ENCODE peak calls at places on chromosomes 5 and 9, in seven cellular contexts. C is hepatocyte; T is cardiac muscle cell; L is suprapubic skin; I is psoas muscle; R is HL-60; O is CD4-positive, alpha-beta T cell. P is an unnamed sample.

GRCh38 chr9:127109212-127109711 is 13.2 kb downstream of the ANGPTL2 start:
- DNase-seq in C (no peak), T (no peak), L (no peak), I (no peak), R (no peak), O (no peak), P (no peak)

GRCh38 chr9:114899461-114899860 is 30.9 kb downstream of the TNFSF8 start:
- DNase-seq in C (no peak), T (no peak), L (no peak), I (no peak), R (no peak), O (no peak), P (no peak)

GRCh38 chr9:107169796-107170195 is 113.3 kb upstream of the RAD23B start:
- DNase-seq in C (no peak), T (no peak), L (no peak), I (no peak), R (no peak), O (no peak), P (no peak)

GRCh38 chr9:123562844-123563346 is 206.9 kb downstream of the CRB2 start:
- DNase-seq in C (no peak), T (no peak), L (no peak), I (no peak), R (peak; percentile 25), O (no peak), P (no peak)

GRCh38 chr5:175885813-175886212 is 14.4 kb downstream of the CPLX2 start:
- DNase-seq in C (no peak), T (no peak), L (no peak), I (no peak), R (peak; percentile 78), O (no peak), P (no peak)

GRCh38 chr5:83331842-83332241 is 139.7 kb upstream of the VCAN start:
- DNase-seq in C (no peak), T (no peak), L (no peak), I (no peak), R (no peak), O (no peak), P (no peak)

GRCh38 chr5:14341571-14342225 is 198.6 kb downstream of the TRIO start:
- DNase-seq in C (no peak), T (no peak), L (no peak), I (no peak), R (no peak), O (no peak), P (no peak)

GRCh38 chr9:71763752-71764332 is 4.5 kb downstream of the CEMIP2 start:
- DNase-seq in C (no peak), T (no peak), L (no peak), I (no peak), R (no peak), O (no peak), P (no peak)

GRCh38 chr5:73759771-73760170 is 133.8 kb downstream of the ARHGEF28 start:
- DNase-seq in C (no peak), T (no peak), L (no peak), I (no peak), R (no peak), O (no peak), P (no peak)

GRCh38 chr5:55232985-55233928 is at the start of gene CCNO:
- DNase-seq in C (peak; percentile 80), T (peak; percentile 90), L (no peak), I (peak; percentile 67), R (no peak), O (no peak), P (peak; percentile 75)

GRCh38 chr9:133334161-133334560 is 1.8 kb downstream of the SURF6 start:
- DNase-seq in C (peak; percentile 76), T (no peak), L (no peak), I (peak; percentile 43), R (peak; percentile 64), O (no peak), P (no peak)

GRCh38 chr9:38256461-38256860 is 136.0 kb upstream of the ALDH1B1 start:
- DNase-seq in C (no peak), T (no peak), L (peak; percentile 6), I (no peak), R (no peak), O (no peak), P (no peak)

DNA sequence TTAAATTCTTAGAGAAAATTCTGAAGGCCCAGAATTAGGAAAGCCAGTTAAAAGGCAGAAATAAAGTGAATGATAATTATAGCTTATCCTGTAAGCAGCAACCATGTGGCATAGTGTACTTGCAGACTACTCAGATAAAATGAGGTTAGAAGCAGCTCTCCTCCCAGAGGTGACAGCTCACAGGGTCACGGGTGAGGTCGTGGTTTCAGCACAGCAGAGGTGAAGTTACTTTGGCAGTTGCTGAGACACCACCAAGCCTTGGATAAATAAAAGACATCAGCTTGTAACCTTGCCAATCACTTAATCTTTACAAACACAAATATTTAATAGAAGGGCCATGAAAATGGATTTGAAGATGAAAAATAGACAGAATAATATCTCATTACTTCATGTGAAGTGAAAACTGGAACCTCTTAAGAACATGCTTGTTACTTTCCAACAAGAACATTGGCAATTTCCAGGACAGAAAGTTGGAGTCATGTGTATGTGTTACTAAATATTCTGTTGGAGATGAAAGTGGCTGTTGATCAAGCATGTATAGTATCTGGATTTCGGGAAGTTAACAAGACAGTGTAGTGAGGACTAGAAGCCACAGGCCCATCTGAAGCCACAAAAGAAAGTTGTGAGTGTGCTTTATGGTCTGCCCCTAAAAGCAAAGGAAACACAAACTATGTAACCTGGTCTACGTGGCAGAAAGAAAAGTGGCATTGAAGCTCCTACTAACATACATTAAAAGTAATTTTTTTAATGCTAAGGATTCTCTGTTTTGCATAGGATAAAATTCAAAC is 134.4 kb downstream of the ERCC6L2 start:
- DNase-seq in C (no peak), T (peak; percentile 46), L (no peak), I (no peak), R (peak; percentile 26), O (peak; percentile 47), P (no peak)
- H3K27ac ChIP-seq in C (no peak overlapping the region), T (peak overlapping the region; percentile 63), L (no peak overlapping the region), I (no peak overlapping the region), R (peak overlapping the region; percentile 51), O (peak overlapping the region; percentile 58), P (no peak overlapping the region)

GRCh38 chr9:135295556-135296300 is 183.9 kb upstream of the PPP1R26 start:
- DNase-seq in C (no peak), T (no peak), L (peak; percentile 34), I (no peak), R (no peak), O (no peak), P (peak; percentile 1)
- TF ChIP-seq CTCF in C (no peak), T (no peak), L (no peak), I (no peak), R (no peak), O (no peak), P (no peak)

GRCh38 chr5:132775439-132776076 is 1.5 kb downstream of the SEPTIN8 start:
- DNase-seq in C (peak; percentile 30), T (peak; percentile 16), L (no peak), I (no peak), R (no peak), O (no peak), P (no peak)
- H3K27ac ChIP-seq in C (peak overlapping the region; percentile 14), T (no peak overlapping the region), L (peak overlapping the region; percentile 89), I (no peak overlapping the region), R (no peak overlapping the region), O (no peak overlapping the region), P (no peak overlapping the region)

DNA sequence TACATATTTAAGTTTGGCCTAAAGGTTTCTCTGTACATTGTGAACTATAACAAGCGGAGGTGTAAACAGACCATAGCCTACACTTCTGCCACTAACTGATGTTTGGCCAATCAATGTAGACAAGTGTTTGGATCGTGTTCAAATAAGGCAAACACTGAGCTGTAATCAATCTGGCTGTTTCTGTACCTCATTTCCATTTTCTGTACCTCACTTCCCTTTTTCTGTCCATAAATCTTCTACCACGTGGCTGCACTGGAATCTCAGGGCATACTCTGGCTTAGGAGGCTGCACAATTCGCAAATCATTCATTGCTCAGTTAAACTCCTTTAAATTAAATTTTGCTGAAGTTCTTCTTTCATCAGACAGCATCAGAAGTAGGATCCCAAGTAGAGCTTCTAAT is 140.9 kb downstream of the SLC25A46 start:
- DNase-seq in C (no peak), T (no peak), L (no peak), I (no peak), R (no peak), O (no peak), P (no peak)
- TF ChIP-seq CTCF in C (no peak), T (no peak), L (no peak), I (no peak), R (no peak), O (no peak), P (no peak)

DNA sequence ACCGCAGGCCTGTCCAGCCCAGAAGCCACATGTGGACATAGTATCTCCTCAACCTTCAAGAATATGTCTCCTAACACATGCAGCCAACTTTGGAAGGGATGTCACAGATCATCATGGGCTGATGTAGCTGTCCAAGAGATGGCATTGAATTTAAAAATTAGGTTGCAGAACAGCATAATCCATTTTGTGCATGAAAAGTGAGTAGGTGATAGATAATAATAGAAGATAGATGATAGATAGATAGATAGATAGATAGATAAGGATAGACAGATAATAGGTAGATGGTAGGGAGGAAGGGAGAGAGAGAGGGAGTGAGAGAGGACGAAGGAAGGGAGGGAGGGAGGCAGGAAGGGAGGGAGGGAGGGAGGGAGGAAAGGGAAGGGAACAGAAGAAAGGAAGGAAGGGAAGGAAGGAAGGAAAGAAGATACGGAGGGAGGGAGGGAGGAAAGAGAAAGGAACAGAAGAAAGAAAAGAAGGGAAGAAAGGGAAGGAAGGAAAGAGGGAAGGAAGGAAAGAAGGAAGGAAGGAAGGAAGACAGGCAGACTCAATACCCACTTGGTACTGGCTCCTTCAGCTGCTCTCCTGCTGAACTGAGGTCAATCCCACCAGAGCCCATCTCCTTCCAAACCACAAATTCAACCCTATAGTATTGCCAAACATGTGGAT is 28.9 kb upstream of the ERGIC1 start:
- DNase-seq in C (no peak), T (no peak), L (no peak), I (no peak), R (no peak), O (no peak), P (no peak)
- H3K27ac ChIP-seq in C (no peak overlapping the region), T (no peak overlapping the region), L (no peak overlapping the region), I (no peak overlapping the region), R (no peak overlapping the region), O (no peak overlapping the region), P (no peak overlapping the region)

DNA sequence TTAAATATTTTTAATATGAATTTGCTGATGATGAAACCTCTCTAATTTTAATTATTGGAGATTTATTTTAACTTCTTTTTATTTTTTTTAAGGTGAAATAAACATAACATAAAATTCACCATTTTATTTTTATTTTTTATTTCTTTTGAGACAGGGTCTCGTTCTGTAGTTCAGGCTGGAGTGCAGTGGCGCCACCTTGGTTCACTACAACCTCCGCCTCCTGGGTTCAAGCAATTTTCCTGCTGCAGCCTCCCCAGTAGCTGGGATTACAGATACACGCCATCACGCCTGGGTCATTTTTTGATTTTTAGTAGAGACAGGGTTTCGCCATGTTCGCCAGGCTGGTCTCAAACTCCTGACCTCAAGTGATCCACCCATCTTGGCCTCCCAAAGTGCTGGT is 402.9 kb downstream of the PRR16 start:
- DNase-seq in C (no peak), T (no peak), L (no peak), I (no peak), R (no peak), O (no peak), P (no peak)
- TF ChIP-seq CTCF in C (no peak), T (no peak), L (no peak), I (no peak), R (no peak), O (no peak), P (no peak)